ENCODE peak calls at places on chromosome 19, in six cellular contexts. Z is heart right ventricle, E is IMR-90, H is thoracic aorta, Y is RWPE2, C is mucosa of descending colon. G is an unnamed sample.

GRCh38 chr19:53828531-53828930 is 4.4 kb upstream of the NLRP12 start:
- DNase-seq in Y (no peak), E (no peak), H (no peak), C (no peak), Z (no peak), G (no peak)

GRCh38 chr19:1318678-1319471 is 33.2 kb downstream of the EFNA2 start:
- DNase-seq in H (no peak), Y (no peak), Z (no peak), E (no peak), C (no peak), G (no peak)

GRCh38 chr19:56491399-56491798 is 14.3 kb upstream of the ZNF667 start:
- DNase-seq in H (no peak), Z (no peak), C (no peak), Y (no peak), E (peak), G (no peak)

GRCh38 chr19:4444765-4445741 is 12.5 kb downstream of the UBXN6 start:
- DNase-seq in C (no peak), Y (no peak), H (no peak), E (no peak), Z (no peak), G (no peak)

GRCh38 chr19:4539697-4540581 is at the start of gene LRG1:
- DNase-seq in Y (no peak), C (peak), H (no peak), E (no peak), Z (peak), G (peak)

GRCh38 chr19:35153701-35154534 is 617 bp upstream of the FXYD5 start:
- DNase-seq in Y (no peak), E (no peak), C (peak), Z (no peak), H (no peak), G (peak)

GRCh38 chr19:51377422-51377821 is 5.0 kb upstream of the NKG7 start:
- DNase-seq in Z (no peak), Y (no peak), C (no peak), E (no peak), H (no peak), G (no peak)

GRCh38 chr19:18995804-18996241 is 37.5 kb downstream of the SUGP2 start:
- DNase-seq in C (peak), Y (no peak), E (peak), Z (peak), H (no peak), G (peak)

GRCh38 chr19:50690439-50690838 is 29.2 kb downstream of the SHANK1 start:
- DNase-seq in H (no peak), C (no peak), E (no peak), Y (no peak), Z (no peak), G (no peak)

DNA sequence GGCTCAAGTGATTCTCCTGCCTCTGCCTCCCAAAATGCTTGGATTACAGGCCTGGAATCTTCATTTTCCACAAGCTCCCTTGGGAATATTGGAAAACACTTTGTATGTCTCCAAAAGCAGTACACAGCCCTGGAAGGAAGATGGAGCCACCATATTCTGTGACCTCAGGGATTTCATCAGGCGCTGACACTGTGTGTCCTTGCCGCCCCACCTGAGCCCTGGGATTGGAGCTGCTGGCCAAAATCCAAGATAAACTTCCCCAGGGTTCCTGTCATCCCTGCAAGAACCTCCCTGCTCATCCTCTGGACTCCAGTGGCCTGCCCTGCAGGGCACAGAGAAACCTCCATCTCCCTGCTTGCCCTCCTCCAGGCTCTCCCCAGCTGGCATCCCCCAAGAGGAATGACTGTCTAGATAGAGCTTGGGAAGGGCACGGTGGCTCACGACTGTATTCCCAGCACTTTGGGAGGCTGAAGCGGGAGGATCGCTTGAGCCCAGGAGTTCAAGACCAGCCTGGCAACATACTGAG is 1.3 kb upstream of the GNG7 start:
- DNase-seq in C (no peak), E (no peak), Z (no peak), Y (no peak), H (no peak), G (no peak)
- TF ChIP-seq CTCF in C (no peak), E (no peak), Z (no peak), Y (no peak), H (no peak), G (no peak)

GRCh38 chr19:16328824-16329482 is 4.3 kb downstream of the KLF2 start:
- DNase-seq in C (no peak), Y (no peak), Z (no peak), E (peak), H (no peak), G (no peak)
- H3K4me3 ChIP-seq in C (no peak), Y (no peak), Z (peak), E (no peak), H (peak), G (no peak)

GRCh38 chr19:40605201-40605971 is 4.2 kb downstream of the LTBP4 start:
- DNase-seq in C (peak), H (no peak), E (peak), Z (peak), Y (peak), G (peak)
- TF ChIP-seq CTCF in C (no peak), H (no peak), E (peak), Z (peak), Y (peak), G (no peak)

GRCh38 chr19:13623686-13624405 is 117.6 kb upstream of the CACNA1A start:
- DNase-seq in H (no peak), Z (no peak), E (no peak), C (no peak), Y (no peak), G (no peak)
- H3K4me3 ChIP-seq in H (no peak), Z (no peak), E (no peak), C (no peak), Y (no peak), G (no peak)

GRCh38 chr19:38878575-38879399 is 712 bp upstream of the RINL start:
- DNase-seq in Y (no peak), E (no peak), C (no peak), H (no peak), Z (no peak), G (no peak)
- TF ChIP-seq CTCF in Y (no peak), E (no peak), C (no peak), H (no peak), Z (no peak), G (no peak)

GRCh38 chr19:47464619-47465018 is 7.1 kb downstream of the SLC8A2 start:
- DNase-seq in Y (no peak), E (no peak), Z (no peak), H (no peak), C (no peak), G (no peak)

GRCh38 chr19:47469419-47469700 is 2.3 kb downstream of the SLC8A2 start:
- DNase-seq in Y (no peak), H (no peak), Z (no peak), C (no peak), E (no peak), G (no peak)

GRCh38 chr19:47469719-47470118 is 2.0 kb downstream of the SLC8A2 start:
- DNase-seq in Y (no peak), H (no peak), Z (no peak), E (no peak), C (no peak), G (no peak)

GRCh38 chr19:47467914-47468313 is 3.8 kb downstream of the SLC8A2 start:
- DNase-seq in H (no peak), Z (no peak), C (no peak), Y (no peak), E (no peak), G (no peak)

DNA sequence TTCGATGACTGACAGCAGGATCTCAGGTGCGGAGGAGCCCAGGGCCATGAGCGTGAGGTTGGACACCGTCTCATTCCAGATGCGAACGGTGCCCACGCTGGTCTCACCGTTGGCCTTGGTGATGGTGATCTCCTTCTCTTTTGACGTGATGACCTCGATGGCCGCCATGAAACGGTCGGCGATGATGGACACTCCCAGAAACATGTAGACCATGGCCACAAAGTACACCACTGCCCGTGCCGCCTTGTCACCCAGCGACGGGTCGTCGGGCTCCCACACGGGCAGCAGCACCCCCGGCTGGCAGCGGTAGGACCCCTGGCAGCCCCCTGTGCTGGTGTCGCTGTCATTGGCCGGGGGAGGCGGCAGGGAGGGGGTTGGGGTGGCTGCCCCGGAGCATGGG is 5.7 kb downstream of the SLC8A2 start:
- DNase-seq in Y (no peak), E (no peak), Z (no peak), H (no peak), C (no peak), G (no peak)
- H3K4me3 ChIP-seq in Y (no peak), E (no peak), Z (no peak), H (no peak), C (no peak), G (no peak)

GRCh38 chr19:7888145-7888825 is at the start of gene LRRC8E:
- DNase-seq in H (no peak), E (peak), C (peak), Z (no peak), Y (no peak), G (peak)
- TF ChIP-seq CTCF in H (no peak), E (no peak), C (no peak), Z (no peak), Y (no peak), G (no peak)